ENCODE peak calls at places on chromosomes 7 and 10, in four cellular contexts. One of them, this sample, is unnamed.

GRCh38 chr10:86413046-86413728 is 46.6 kb upstream of the GRID1 start:
- DNase-seq in NCI-H446: no peak
- DNase-seq in NAMALWA: peak
- DNase-seq in left kidney: no peak
- DNase-seq in this sample: no peak

GRCh38 chr10:128274938-128275337 is 148.7 kb upstream of the MKI67 start:
- DNase-seq in NAMALWA: no peak
- DNase-seq in NCI-H446: no peak
- DNase-seq in left kidney: no peak
- DNase-seq in this sample: peak

GRCh38 chr10:131127610-131128009 is 183.9 kb downstream of the TCERG1L start:
- DNase-seq in NAMALWA: no peak
- DNase-seq in NCI-H446: no peak
- DNase-seq in left kidney: no peak
- DNase-seq in this sample: no peak

GRCh38 chr10:31754803-31755624 is 173.6 kb downstream of the ARHGAP12 start:
- DNase-seq in left kidney: no peak
- DNase-seq in NAMALWA: no peak
- DNase-seq in NCI-H446: peak
- DNase-seq in this sample: no peak

GRCh38 chr10:24393206-24393605 is 184.3 kb downstream of the KIAA1217 start:
- DNase-seq in left kidney: no peak
- DNase-seq in NAMALWA: no peak
- DNase-seq in NCI-H446: no peak
- DNase-seq in this sample: no peak

GRCh38 chr10:42983595-42983990 is 93.3 kb upstream of the RET start:
- DNase-seq in NCI-H446: no peak
- DNase-seq in left kidney: no peak
- DNase-seq in NAMALWA: no peak
- DNase-seq in this sample: no peak

GRCh38 chr10:70551971-70552422 is 50.5 kb downstream of the PRF1 start:
- DNase-seq in left kidney: peak
- DNase-seq in NAMALWA: no peak
- DNase-seq in NCI-H446: no peak
- DNase-seq in this sample: no peak

GRCh38 chr7:158784270-158784669 is 45.0 kb downstream of the ESYT2 start:
- DNase-seq in left kidney: no peak
- DNase-seq in NAMALWA: no peak
- DNase-seq in NCI-H446: no peak
- DNase-seq in this sample: no peak

GRCh38 chr10:26755443-26755903 is 58.0 kb downstream of the PDSS1 start:
- DNase-seq in NCI-H446: no peak
- DNase-seq in left kidney: no peak
- DNase-seq in NAMALWA: peak
- DNase-seq in this sample: peak

GRCh38 chr7:45174328-45174610 is 16.7 kb downstream of the RAMP3 start:
- DNase-seq in left kidney: no peak
- DNase-seq in NCI-H446: no peak
- DNase-seq in NAMALWA: no peak
- DNase-seq in this sample: no peak

GRCh38 chr7:65978891-65979582 is 3.0 kb downstream of the GUSB start:
- DNase-seq in left kidney: no peak
- DNase-seq in NAMALWA: no peak
- DNase-seq in NCI-H446: no peak
- DNase-seq in this sample: no peak

GRCh38 chr10:48400129-48400849 is 93.8 kb downstream of the MAPK8 start:
- DNase-seq in left kidney: no peak
- DNase-seq in NCI-H446: no peak
- DNase-seq in NAMALWA: no peak
- DNase-seq in this sample: no peak

GRCh38 chr10:132590752-132591121 is 53.1 kb downstream of the INPP5A start:
- DNase-seq in NCI-H446: no peak
- DNase-seq in left kidney: no peak
- DNase-seq in NAMALWA: no peak
- DNase-seq in this sample: no peak

GRCh38 chr7:138000081-138000701 is 1.7 kb downstream of the CREB3L2 start:
- DNase-seq in NCI-H446: peak
- DNase-seq in left kidney: peak
- DNase-seq in NAMALWA: peak
- DNase-seq in this sample: peak

GRCh38 chr10:43001427-43001795 is 75.5 kb upstream of the RET start:
- DNase-seq in NAMALWA: no peak
- DNase-seq in left kidney: no peak
- DNase-seq in NCI-H446: no peak
- DNase-seq in this sample: no peak

GRCh38 chr10:100175873-100176272 is 10.0 kb downstream of the ERLIN1 start:
- DNase-seq in left kidney: no peak
- DNase-seq in NCI-H446: no peak
- DNase-seq in NAMALWA: no peak
- DNase-seq in this sample: no peak

GRCh38 chr10:94042814-94043175 is 49.1 kb downstream of the PLCE1 start:
- DNase-seq in NCI-H446: no peak
- DNase-seq in NAMALWA: no peak
- DNase-seq in left kidney: no peak
- DNase-seq in this sample: no peak

GRCh38 chr10:23742807-23743206 is 303.9 kb downstream of the OTUD1 start:
- DNase-seq in left kidney: no peak
- DNase-seq in NCI-H446: no peak
- DNase-seq in NAMALWA: no peak
- DNase-seq in this sample: no peak

GRCh38 chr7:17598846-17599245 is 300.4 kb downstream of the AHR start:
- DNase-seq in NAMALWA: no peak
- DNase-seq in left kidney: no peak
- DNase-seq in NCI-H446: no peak
- DNase-seq in this sample: no peak

GRCh38 chr7:131238260-131238940 is 89.3 kb upstream of the MKLN1 start:
- DNase-seq in left kidney: no peak
- DNase-seq in NAMALWA: no peak
- DNase-seq in NCI-H446: no peak
- DNase-seq in this sample: peak

GRCh38 chr10:117892681-117893220 is 154.0 kb downstream of the RAB11FIP2 start:
- DNase-seq in NCI-H446: no peak
- DNase-seq in left kidney: no peak
- DNase-seq in NAMALWA: no peak
- DNase-seq in this sample: no peak

GRCh38 chr10:71765907-71766716 is 7.2 kb downstream of the VSIR start:
- DNase-seq in NCI-H446: no peak
- DNase-seq in left kidney: no peak
- DNase-seq in NAMALWA: no peak
- DNase-seq in this sample: no peak

GRCh38 chr10:28495084-28495483 is 37.8 kb upstream of the WAC start:
- DNase-seq in NAMALWA: no peak
- DNase-seq in left kidney: no peak
- DNase-seq in NCI-H446: no peak
- DNase-seq in this sample: no peak

GRCh38 chr7:81441750-81442149 is 328.1 kb downstream of the HGF start:
- DNase-seq in NAMALWA: no peak
- DNase-seq in NCI-H446: no peak
- DNase-seq in left kidney: no peak
- DNase-seq in this sample: peak

GRCh38 chr10:95297402-95297801 is 6.6 kb upstream of the PDLIM1 start:
- DNase-seq in NAMALWA: no peak
- DNase-seq in NCI-H446: no peak
- DNase-seq in left kidney: no peak
- DNase-seq in this sample: peak

GRCh38 chr10:72567421-72567820 is 58.5 kb downstream of the MICU1 start:
- DNase-seq in left kidney: no peak
- DNase-seq in NAMALWA: no peak
- DNase-seq in NCI-H446: no peak
- DNase-seq in this sample: no peak

GRCh38 chr10:100579261-100579660 is 43.5 kb downstream of the HIF1AN start:
- DNase-seq in NCI-H446: no peak
- DNase-seq in left kidney: no peak
- DNase-seq in NAMALWA: no peak
- DNase-seq in this sample: peak

GRCh38 chr10:122559228-122559627 is 1.3 kb upstream of the DMBT1 start:
- DNase-seq in NAMALWA: no peak
- DNase-seq in left kidney: no peak
- DNase-seq in NCI-H446: no peak
- DNase-seq in this sample: no peak

GRCh38 chr7:116097365-116098009 is 66.9 kb upstream of the TFEC start:
- DNase-seq in left kidney: no peak
- DNase-seq in NCI-H446: no peak
- DNase-seq in NAMALWA: no peak
- DNase-seq in this sample: peak

GRCh38 chr10:58781873-58782488 is 269.3 kb downstream of the BICC1 start:
- DNase-seq in NCI-H446: peak
- DNase-seq in NAMALWA: peak
- DNase-seq in left kidney: peak
- DNase-seq in this sample: peak

GRCh38 chr7:101598422-101598957 is 30.6 kb downstream of the MYL10 start:
- DNase-seq in left kidney: peak
- DNase-seq in NCI-H446: no peak
- DNase-seq in NAMALWA: no peak
- DNase-seq in this sample: no peak

GRCh38 chr7:150903627-150904026 is 51.3 kb downstream of the AOC1 start:
- DNase-seq in NCI-H446: peak
- DNase-seq in NAMALWA: no peak
- DNase-seq in left kidney: no peak
- DNase-seq in this sample: no peak

GRCh38 chr10:50216894-50217293 is 34.4 kb downstream of the ASAH2 start:
- DNase-seq in NCI-H446: peak
- DNase-seq in left kidney: no peak
- DNase-seq in NAMALWA: no peak
- DNase-seq in this sample: no peak

GRCh38 chr10:12941966-12942365 is 59.5 kb downstream of the CCDC3 start:
- DNase-seq in left kidney: no peak
- DNase-seq in NCI-H446: no peak
- DNase-seq in NAMALWA: no peak
- DNase-seq in this sample: no peak

GRCh38 chr10:80741278-80741677 is 203.6 kb downstream of the SH2D4B start:
- DNase-seq in NCI-H446: no peak
- DNase-seq in left kidney: no peak
- DNase-seq in NAMALWA: no peak
- DNase-seq in this sample: peak

GRCh38 chr10:46525824-46526681 is 30.4 kb downstream of the GPRIN2 start:
- DNase-seq in NCI-H446: no peak
- DNase-seq in NAMALWA: peak
- DNase-seq in left kidney: no peak
- DNase-seq in this sample: no peak

This sample was measured in OCI-M1.